ENCODE peak calls at places on chromosomes 16 and 17, in seven cellular contexts. Z is fibroblast of mammary gland, X is AG04450, C is type B pancreatic cell, Q is T-helper 17 cell, H is lower leg skin, O is iPS DF 6.9. D is an unnamed sample.

GRCh38 chr17:82604532-82604931 is 43.7 kb downstream of the WDR45B start:
- DNase-seq in Z (no peak), X (no peak), C (no peak), Q (no peak), H (peak), O (no peak), D (no peak)

GRCh38 chr16:83689385-83689831 is 118.4 kb upstream of the HSBP1 start:
- DNase-seq in Z (peak), X (peak), C (no peak), Q (no peak), H (no peak), O (no peak), D (peak)

GRCh38 chr17:32161506-32162365 is 19.4 kb downstream of the RHOT1 start:
- DNase-seq in Z (peak), X (peak), C (no peak), Q (no peak), H (no peak), O (no peak), D (no peak)

GRCh38 chr17:70084476-70084875 is 9.5 kb downstream of the KCNJ16 start:
- DNase-seq in Z (no peak), X (no peak), C (no peak), Q (no peak), H (no peak), O (no peak), D (peak)

GRCh38 chr16:27429330-27429871 is 27.4 kb downstream of the IL21R start:
- DNase-seq in Z (no peak), X (no peak), C (peak), Q (no peak), H (peak), O (no peak), D (no peak)

GRCh38 chr16:75402821-75403475 is 30.4 kb downstream of the CFDP1 start:
- DNase-seq in Z (peak), X (no peak), C (no peak), Q (no peak), H (no peak), O (no peak), D (peak)

GRCh38 chr16:11706180-11706742 is 36.4 kb downstream of the TXNDC11 start:
- DNase-seq in Z (peak), X (no peak), C (no peak), Q (no peak), H (no peak), O (no peak), D (no peak)

GRCh38 chr16:88034770-88035169 is 83.5 kb downstream of the BANP start:
- DNase-seq in Z (no peak), X (no peak), C (no peak), Q (no peak), H (no peak), O (no peak), D (no peak)

GRCh38 chr16:72568502-72568901 is 396.5 kb upstream of the PMFBP1 start:
- DNase-seq in Z (no peak), X (no peak), C (no peak), Q (no peak), H (no peak), O (no peak), D (no peak)

GRCh38 chr16:13803974-13804373 is 116.0 kb upstream of the ERCC4 start:
- DNase-seq in Z (no peak), X (no peak), C (no peak), Q (no peak), H (no peak), O (no peak), D (no peak)

GRCh38 chr17:17358866-17359265 is 55.7 kb downstream of the NT5M start:
- DNase-seq in Z (no peak), X (no peak), C (no peak), Q (no peak), H (peak), O (no peak), D (no peak)

GRCh38 chr16:85901760-85902365 is 2.9 kb downstream of the IRF8 start:
- DNase-seq in Z (no peak), X (no peak), C (no peak), Q (no peak), H (no peak), O (no peak), D (no peak)